ENCODE peak calls at places on chromosomes 3 and 15, in ten cellular contexts. One of them, this sample, is unnamed.

GRCh38 chr3:15501126-15501525 is 20.4 kb downstream of the COLQ start:
- DNase-seq in H1: no peak
- DNase-seq in A549: no peak
- DNase-seq in transverse colon: no peak
- DNase-seq in stomach: no peak
- DNase-seq in suprapubic skin: peak; percentile 43
- DNase-seq in ovary: no peak
- DNase-seq in upper lobe of left lung: no peak
- DNase-seq in K562: no peak
- DNase-seq in GM12878: no peak
- DNase-seq in this sample: no peak

GRCh38 chr15:46365612-46366011 is 730.8 kb downstream of the SQOR start:
- DNase-seq in H1: no peak
- DNase-seq in A549: no peak
- DNase-seq in transverse colon: no peak
- DNase-seq in stomach: no peak
- DNase-seq in suprapubic skin: no peak
- DNase-seq in ovary: no peak
- DNase-seq in upper lobe of left lung: no peak
- DNase-seq in K562: no peak
- DNase-seq in GM12878: no peak
- DNase-seq in this sample: peak; percentile 62

GRCh38 chr3:127455541-127456450 is 134.7 kb downstream of the TPRA1 start:
- DNase-seq in H1: peak; percentile 77
- DNase-seq in A549: peak; percentile 79
- DNase-seq in transverse colon: peak; percentile 66
- DNase-seq in stomach: peak; percentile 83
- DNase-seq in suprapubic skin: peak; percentile 79
- DNase-seq in ovary: peak; percentile 75
- DNase-seq in upper lobe of left lung: peak; percentile 96
- DNase-seq in K562: peak; percentile 81
- DNase-seq in GM12878: no peak
- DNase-seq in this sample: peak; percentile 72

GRCh38 chr3:153166206-153166605 is 4.2 kb downstream of the RAP2B start:
- DNase-seq in H1: no peak
- DNase-seq in A549: no peak
- DNase-seq in transverse colon: no peak
- DNase-seq in stomach: no peak
- DNase-seq in suprapubic skin: no peak
- DNase-seq in ovary: no peak
- DNase-seq in upper lobe of left lung: no peak
- DNase-seq in K562: peak; percentile 36
- DNase-seq in GM12878: no peak
- DNase-seq in this sample: no peak

GRCh38 chr3:185677146-185677829 is 91.2 kb downstream of the SENP2 start:
- DNase-seq in H1: no peak
- DNase-seq in A549: peak; percentile 62
- DNase-seq in transverse colon: no peak
- DNase-seq in stomach: no peak
- DNase-seq in suprapubic skin: no peak
- DNase-seq in ovary: no peak
- DNase-seq in upper lobe of left lung: no peak
- DNase-seq in K562: peak; percentile 60
- DNase-seq in GM12878: no peak
- DNase-seq in this sample: no peak

GRCh38 chr15:56802164-56802563 is 68.9 kb upstream of the ZNF280D start:
- DNase-seq in H1: no peak
- DNase-seq in A549: no peak
- DNase-seq in transverse colon: no peak
- DNase-seq in stomach: no peak
- DNase-seq in suprapubic skin: no peak
- DNase-seq in ovary: no peak
- DNase-seq in upper lobe of left lung: no peak
- DNase-seq in K562: no peak
- DNase-seq in GM12878: no peak
- DNase-seq in this sample: no peak

GRCh38 chr3:196821806-196822355 is 45.8 kb upstream of the SENP5 start:
- DNase-seq in H1: no peak
- DNase-seq in A549: no peak
- DNase-seq in transverse colon: no peak
- DNase-seq in stomach: no peak
- DNase-seq in suprapubic skin: no peak
- DNase-seq in ovary: no peak
- DNase-seq in upper lobe of left lung: no peak
- DNase-seq in K562: no peak
- DNase-seq in GM12878: no peak
- DNase-seq in this sample: no peak

GRCh38 chr15:49718234-49718633 is 97.4 kb downstream of the DTWD1 start:
- DNase-seq in H1: no peak
- DNase-seq in A549: no peak
- DNase-seq in transverse colon: no peak
- DNase-seq in stomach: no peak
- DNase-seq in suprapubic skin: no peak
- DNase-seq in ovary: no peak
- DNase-seq in upper lobe of left lung: no peak
- DNase-seq in K562: no peak
- DNase-seq in GM12878: no peak
- DNase-seq in this sample: no peak

GRCh38 chr3:23712656-23713559 is 92.8 kb upstream of the UBE2E1 start:
- DNase-seq in H1: peak; percentile 72
- DNase-seq in A549: no peak
- DNase-seq in transverse colon: peak; percentile 16
- DNase-seq in stomach: no peak
- DNase-seq in suprapubic skin: no peak
- DNase-seq in ovary: peak; percentile 55
- DNase-seq in upper lobe of left lung: no peak
- DNase-seq in K562: no peak
- DNase-seq in GM12878: no peak
- DNase-seq in this sample: peak; percentile 83

GRCh38 chr3:99637381-99638111 is 848 bp upstream of the COL8A1 start:
- DNase-seq in H1: no peak
- DNase-seq in A549: no peak
- DNase-seq in transverse colon: no peak
- DNase-seq in stomach: no peak
- DNase-seq in suprapubic skin: no peak
- DNase-seq in ovary: peak; percentile 42
- DNase-seq in upper lobe of left lung: peak; percentile 69
- DNase-seq in K562: no peak
- DNase-seq in GM12878: no peak
- DNase-seq in this sample: no peak

GRCh38 chr3:178005961-178006360 is 530.3 kb upstream of the KCNMB2 start:
- DNase-seq in H1: no peak
- DNase-seq in A549: no peak
- DNase-seq in transverse colon: no peak
- DNase-seq in stomach: no peak
- DNase-seq in suprapubic skin: no peak
- DNase-seq in ovary: no peak
- DNase-seq in upper lobe of left lung: no peak
- DNase-seq in K562: no peak
- DNase-seq in GM12878: no peak
- DNase-seq in this sample: no peak

GRCh38 chr3:111872948-111873347 is 13.9 kb downstream of the PHLDB2 start:
- DNase-seq in H1: no peak
- DNase-seq in A549: no peak
- DNase-seq in transverse colon: no peak
- DNase-seq in stomach: no peak
- DNase-seq in suprapubic skin: no peak
- DNase-seq in ovary: no peak
- DNase-seq in upper lobe of left lung: no peak
- DNase-seq in K562: no peak
- DNase-seq in GM12878: no peak
- DNase-seq in this sample: no peak

GRCh38 chr3:15858547-15859506 is 61.0 kb upstream of the ANKRD28 start:
- DNase-seq in H1: no peak
- DNase-seq in A549: peak; percentile 38
- DNase-seq in transverse colon: peak; percentile 80
- DNase-seq in stomach: peak; percentile 85
- DNase-seq in suprapubic skin: no peak
- DNase-seq in ovary: peak; percentile 59
- DNase-seq in upper lobe of left lung: peak; percentile 92
- DNase-seq in K562: peak; percentile 50
- DNase-seq in GM12878: peak; percentile 26
- DNase-seq in this sample: no peak

GRCh38 chr3:120425877-120426276 is 24.9 kb downstream of the FSTL1 start:
- DNase-seq in H1: no peak
- DNase-seq in A549: no peak
- DNase-seq in transverse colon: no peak
- DNase-seq in stomach: no peak
- DNase-seq in suprapubic skin: peak; percentile 60
- DNase-seq in ovary: no peak
- DNase-seq in upper lobe of left lung: no peak
- DNase-seq in K562: no peak
- DNase-seq in GM12878: no peak
- DNase-seq in this sample: peak; percentile 87

GRCh38 chr3:95437409-95437808 is 1374.5 kb downstream of the NSUN3 start:
- DNase-seq in H1: no peak
- DNase-seq in A549: no peak
- DNase-seq in transverse colon: no peak
- DNase-seq in stomach: no peak
- DNase-seq in suprapubic skin: no peak
- DNase-seq in ovary: no peak
- DNase-seq in upper lobe of left lung: no peak
- DNase-seq in K562: no peak
- DNase-seq in GM12878: no peak
- DNase-seq in this sample: no peak

DNA sequence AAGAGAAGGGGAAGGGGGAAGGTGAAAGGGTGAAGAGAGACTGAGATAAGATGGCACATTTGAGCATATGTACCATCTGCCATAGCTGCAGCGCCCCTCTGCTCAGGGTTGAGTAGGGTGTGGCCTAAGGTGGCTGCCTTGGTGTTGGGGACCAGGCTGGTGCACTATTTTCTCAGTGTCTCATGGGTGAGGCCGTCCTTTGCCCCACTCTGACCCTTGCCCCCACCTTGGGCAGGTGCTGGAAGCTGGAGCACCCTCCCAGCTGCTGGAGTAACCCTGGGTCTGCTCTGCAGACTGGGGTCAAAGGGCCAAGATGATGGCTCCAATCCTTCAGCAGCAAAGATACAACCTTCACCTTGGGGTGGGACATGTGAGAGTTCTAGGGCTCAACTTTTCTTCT is 69.2 kb downstream of the DAPK2 start:
- DNase-seq in H1: no peak
- DNase-seq in A549: no peak
- DNase-seq in transverse colon: peak; percentile 48
- DNase-seq in stomach: no peak
- DNase-seq in suprapubic skin: no peak
- DNase-seq in ovary: no peak
- DNase-seq in upper lobe of left lung: no peak
- DNase-seq in K562: no peak
- DNase-seq in GM12878: no peak
- DNase-seq in this sample: no peak
- TF ChIP-seq EP300 in H1: no peak
- TF ChIP-seq EP300 in A549: no peak
- TF ChIP-seq EP300 in transverse colon: no peak
- TF ChIP-seq EP300 in stomach: no peak
- TF ChIP-seq EP300 in suprapubic skin: no peak
- TF ChIP-seq EP300 in ovary: no peak
- TF ChIP-seq EP300 in upper lobe of left lung: no peak
- TF ChIP-seq EP300 in K562: no peak
- TF ChIP-seq EP300 in GM12878: no peak
- TF ChIP-seq EP300 in this sample: no peak

DNA sequence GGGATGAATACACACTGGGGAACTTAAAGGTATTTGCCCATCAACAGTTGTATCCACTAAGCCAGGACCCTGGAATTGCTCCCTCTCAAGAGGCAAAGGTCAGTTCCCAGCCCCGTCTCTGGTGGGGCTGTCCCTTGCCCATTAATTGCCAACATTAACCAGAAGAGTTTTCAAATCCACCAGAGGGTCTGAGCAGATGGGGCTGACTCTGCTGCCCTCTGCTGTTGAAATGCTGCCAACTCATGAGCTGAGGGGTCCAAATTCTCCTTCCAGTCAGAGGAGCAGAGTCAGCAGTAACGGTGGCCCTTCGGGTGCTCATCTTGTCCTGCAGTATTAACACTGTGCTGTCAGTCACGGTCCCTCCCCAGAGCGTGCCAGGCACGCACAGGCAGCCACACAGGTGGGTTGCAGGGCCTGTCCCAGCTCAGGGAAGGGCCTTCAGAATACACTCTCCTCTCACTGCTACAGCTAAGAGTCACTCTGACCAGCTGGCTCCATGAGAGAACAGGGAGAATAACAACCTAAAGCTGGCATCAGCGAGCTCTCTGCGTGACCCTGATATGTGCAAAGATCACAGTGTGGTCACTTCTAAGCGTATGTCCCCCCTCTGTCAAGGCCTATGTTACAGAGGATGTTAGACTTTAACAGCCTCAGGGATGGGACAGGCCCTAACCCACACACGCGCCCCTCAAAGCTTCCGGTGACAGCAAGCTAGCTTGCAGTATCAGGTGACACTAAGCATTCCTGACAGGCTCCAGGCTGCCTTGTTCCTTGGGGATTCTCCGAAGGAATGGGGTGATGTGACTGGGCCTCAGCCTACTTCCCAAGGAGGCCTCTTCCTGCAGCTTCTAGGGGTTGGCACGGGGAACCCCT is 10.9 kb upstream of the SPTBN5 start:
- DNase-seq in H1: peak; percentile 50
- DNase-seq in A549: peak; percentile 80
- DNase-seq in transverse colon: peak; percentile 63
- DNase-seq in stomach: peak; percentile 67
- DNase-seq in suprapubic skin: no peak
- DNase-seq in ovary: peak; percentile 79
- DNase-seq in upper lobe of left lung: peak; percentile 62
- DNase-seq in K562: peak; percentile 75
- DNase-seq in GM12878: peak; percentile 21
- DNase-seq in this sample: peak; percentile 78
- H3K27ac ChIP-seq in H1: no peak overlapping the region
- H3K27ac ChIP-seq in A549: no peak overlapping the region
- H3K27ac ChIP-seq in transverse colon: no peak overlapping the region
- H3K27ac ChIP-seq in stomach: no peak overlapping the region
- H3K27ac ChIP-seq in suprapubic skin: no peak overlapping the region
- H3K27ac ChIP-seq in ovary: no peak overlapping the region
- H3K27ac ChIP-seq in upper lobe of left lung: no peak overlapping the region
- H3K27ac ChIP-seq in K562: no peak overlapping the region
- H3K27ac ChIP-seq in GM12878: no peak overlapping the region
- H3K27ac ChIP-seq in this sample: no peak overlapping the region

GRCh38 chr15:75712668-75713337 is at the start of gene CSPG4:
- DNase-seq in H1: no peak
- DNase-seq in A549: no peak
- DNase-seq in transverse colon: peak; percentile 63
- DNase-seq in stomach: peak; percentile 57
- DNase-seq in suprapubic skin: no peak
- DNase-seq in ovary: peak; percentile 64
- DNase-seq in upper lobe of left lung: peak; percentile 90
- DNase-seq in K562: peak; percentile 82
- DNase-seq in GM12878: no peak
- DNase-seq in this sample: peak; percentile 95
- TF ChIP-seq POLR2A in H1: no peak
- TF ChIP-seq POLR2A in A549: no peak
- TF ChIP-seq POLR2A in transverse colon: peak; percentile 71
- TF ChIP-seq POLR2A in stomach: no peak
- TF ChIP-seq POLR2A in suprapubic skin: no peak
- TF ChIP-seq POLR2A in ovary: peak; percentile 39
- TF ChIP-seq POLR2A in upper lobe of left lung: peak; percentile 43
- TF ChIP-seq POLR2A in K562: no peak
- TF ChIP-seq POLR2A in GM12878: no peak
- TF ChIP-seq POLR2A in this sample: peak; percentile 98

DNA sequence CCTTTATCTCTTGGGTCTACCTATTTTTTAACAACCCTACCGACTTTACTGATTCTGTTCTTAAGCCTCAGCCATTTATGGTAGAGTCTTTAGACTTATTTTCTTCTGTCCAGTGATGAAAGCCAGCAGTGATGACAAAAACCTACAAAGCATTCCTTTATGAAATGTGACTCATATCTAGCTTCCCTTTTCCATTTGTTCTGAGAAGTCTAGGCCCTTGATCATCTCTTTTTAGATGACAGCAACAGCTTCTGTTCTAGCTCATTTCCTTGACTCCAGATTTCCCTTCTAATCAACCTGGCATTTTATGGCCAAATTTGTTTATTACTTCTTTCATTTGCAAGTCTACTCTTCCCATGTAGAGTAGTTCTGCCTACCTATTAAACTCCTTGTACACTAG is 36.1 kb downstream of the CFAP44 start:
- DNase-seq in H1: no peak
- DNase-seq in A549: no peak
- DNase-seq in transverse colon: no peak
- DNase-seq in stomach: no peak
- DNase-seq in suprapubic skin: no peak
- DNase-seq in ovary: no peak
- DNase-seq in upper lobe of left lung: no peak
- DNase-seq in K562: no peak
- DNase-seq in GM12878: peak; percentile 5
- DNase-seq in this sample: no peak
- TF ChIP-seq EP300 in H1: no peak
- TF ChIP-seq EP300 in A549: no peak
- TF ChIP-seq EP300 in transverse colon: no peak
- TF ChIP-seq EP300 in stomach: no peak
- TF ChIP-seq EP300 in suprapubic skin: no peak
- TF ChIP-seq EP300 in ovary: no peak
- TF ChIP-seq EP300 in upper lobe of left lung: no peak
- TF ChIP-seq EP300 in K562: no peak
- TF ChIP-seq EP300 in GM12878: no peak
- TF ChIP-seq EP300 in this sample: peak; percentile 71